ENCODE peak calls at places on chromosomes 12 and 14, in ten cellular contexts. C is adrenal gland, H is esophagus squamous epithelium, T is heart left ventricle, W is ovary, F is right lobe of liver, E is uterus, M is HepG2, R is H1, Q is A549. A is an unnamed sample.

GRCh38 chr12:95977764-95978305 is 18.3 kb downstream of the HAL start:
- DNase-seq in C (no peak), H (no peak), T (no peak), W (no peak), F (no peak), E (no peak), M (no peak), R (no peak), Q (no peak), A (no peak)

GRCh38 chr12:27616356-27617150 is 79.7 kb upstream of the REP15 start:
- DNase-seq in C (no peak), H (no peak), T (no peak), W (no peak), F (no peak), E (no peak), M (no peak), R (no peak), Q (no peak), A (no peak)

GRCh38 chr14:91897121-91897701 is 29.9 kb upstream of the TC2N start:
- DNase-seq in C (no peak), H (no peak), T (peak; percentile 81), W (no peak), F (peak; percentile 82), E (peak; percentile 44), M (no peak), R (no peak), Q (no peak), A (peak; percentile 92)

GRCh38 chr14:77603654-77604270 is 12.7 kb downstream of the SPTLC2 start:
- DNase-seq in C (no peak), H (no peak), T (peak; percentile 48), W (peak; percentile 29), F (no peak), E (peak; percentile 21), M (peak; percentile 24), R (no peak), Q (peak; percentile 56), A (no peak)

GRCh38 chr12:19957578-19957977 is 410.8 kb upstream of the PDE3A start:
- DNase-seq in C (no peak), H (no peak), T (no peak), W (no peak), F (no peak), E (no peak), M (no peak), R (no peak), Q (no peak), A (no peak)

GRCh38 chr12:27866382-27867101 is 86.5 kb upstream of the MANSC4 start:
- DNase-seq in C (no peak), H (no peak), T (no peak), W (no peak), F (no peak), E (no peak), M (no peak), R (no peak), Q (no peak), A (no peak)

GRCh38 chr14:35883677-35884293 is 57.6 kb downstream of the BRMS1L start:
- DNase-seq in C (no peak), H (no peak), T (no peak), W (no peak), F (no peak), E (no peak), M (peak; percentile 50), R (no peak), Q (peak; percentile 10), A (peak; percentile 37)

GRCh38 chr12:121767525-121768016 is 25.9 kb downstream of the RHOF start:
- DNase-seq in C (no peak), H (no peak), T (peak; percentile 84), W (no peak), F (no peak), E (peak; percentile 49), M (no peak), R (no peak), Q (no peak), A (peak; percentile 32)

GRCh38 chr14:36996857-36997590 is 175.4 kb downstream of the SLC25A21 start:
- DNase-seq in C (no peak), H (no peak), T (no peak), W (no peak), F (no peak), E (no peak), M (no peak), R (no peak), Q (no peak), A (no peak)

GRCh38 chr12:96211989-96212388 is 17.8 kb downstream of the ELK3 start:
- DNase-seq in C (no peak), H (no peak), T (no peak), W (no peak), F (no peak), E (peak; percentile 18), M (no peak), R (no peak), Q (no peak), A (no peak)

GRCh38 chr14:75280831-75281690 is 2.4 kb downstream of the FOS start:
- DNase-seq in C (no peak), H (no peak), T (no peak), W (no peak), F (no peak), E (no peak), M (no peak), R (no peak), Q (no peak), A (peak; percentile 72)
- H3K4me3 ChIP-seq in C (peak overlapping the region; percentile 83), H (peak overlapping the region; percentile 92), T (peak overlapping the region; percentile 93), W (peak overlapping the region; percentile 80), F (peak overlapping the region; percentile 58), E (no peak overlapping the region), M (peak overlapping the region; percentile 11), R (peak overlapping the region; percentile 71), Q (no peak overlapping the region), A (no peak overlapping the region)

GRCh38 chr12:46210835-46211439 is 57.9 kb downstream of the SLC38A1 start:
- DNase-seq in C (no peak), H (no peak), T (no peak), W (no peak), F (no peak), E (no peak), M (no peak), R (no peak), Q (no peak), A (no peak)
- H3K27ac ChIP-seq in C (no peak overlapping the region), H (no peak overlapping the region), T (peak overlapping the region; percentile 53), W (no peak overlapping the region), F (no peak overlapping the region), E (peak overlapping the region; percentile 75), M (no peak overlapping the region), R (no peak overlapping the region), Q (no peak overlapping the region), A (peak overlapping the region; percentile 78)

DNA sequence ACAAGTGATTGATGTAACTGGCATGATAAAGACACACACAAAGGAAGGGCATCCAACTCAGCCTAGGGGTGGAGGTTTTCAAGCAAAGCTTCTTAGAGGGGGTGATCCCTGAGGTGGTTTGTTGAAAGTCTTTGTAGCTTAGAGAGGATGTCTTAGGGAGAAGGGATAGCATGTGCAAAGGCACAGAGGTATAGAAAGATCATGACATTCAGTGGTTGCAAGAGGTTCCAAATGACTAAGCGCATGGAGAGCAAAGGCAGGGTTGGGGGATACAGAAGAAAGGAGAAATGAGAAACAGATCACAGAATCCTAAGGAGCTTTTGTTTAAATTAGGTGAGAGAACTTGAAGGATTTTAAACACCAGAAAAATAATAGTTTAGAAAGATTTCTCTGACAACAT is 5.2 kb upstream of the CCT2 start:
- DNase-seq in C (no peak), H (no peak), T (no peak), W (no peak), F (no peak), E (no peak), M (no peak), R (no peak), Q (no peak), A (no peak)
- TF ChIP-seq POLR2A in C (no peak), H (no peak), T (no peak), W (no peak), F (no peak), E (no peak), M (no peak), R (no peak), Q (no peak), A (no peak)

DNA sequence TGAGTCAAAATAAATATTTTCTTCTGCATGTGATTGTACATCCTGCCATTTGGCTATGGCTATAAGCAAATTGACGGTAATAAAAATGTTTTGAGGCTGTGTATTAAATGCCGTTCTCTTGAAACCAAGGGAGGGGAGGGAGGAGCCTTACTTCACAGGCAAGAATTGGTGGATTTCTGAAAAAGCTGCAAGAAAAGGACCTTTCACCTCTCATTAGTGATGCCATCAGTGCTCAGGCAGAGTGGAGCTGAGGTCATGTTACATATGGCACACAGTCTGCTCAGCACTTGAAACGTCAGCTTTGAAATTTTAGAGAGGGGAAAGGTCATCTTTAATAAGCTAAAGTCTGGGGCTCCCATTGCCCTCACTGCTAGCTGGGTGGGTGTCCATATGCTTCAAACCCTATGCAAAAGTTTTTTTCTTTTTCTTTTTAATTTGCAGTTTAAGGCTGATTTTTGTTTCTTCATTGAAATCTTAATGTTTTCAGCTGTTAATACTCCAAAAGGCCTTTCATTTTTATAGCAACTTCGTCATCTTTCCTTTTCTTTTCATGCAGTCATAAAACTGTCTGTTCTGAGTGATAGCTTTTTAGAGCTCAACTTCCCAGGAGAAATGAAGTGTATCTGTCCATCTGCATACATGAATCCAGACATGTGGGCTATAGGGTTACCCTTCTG is 9.8 kb upstream of the SIX1 start:
- DNase-seq in C (no peak), H (no peak), T (no peak), W (no peak), F (no peak), E (no peak), M (peak; percentile 27), R (no peak), Q (no peak), A (no peak)
- H3K4me3 ChIP-seq in C (no peak overlapping the region), H (no peak overlapping the region), T (no peak overlapping the region), W (no peak overlapping the region), F (no peak overlapping the region), E (no peak overlapping the region), M (no peak overlapping the region), R (no peak overlapping the region), Q (no peak overlapping the region), A (no peak overlapping the region)

DNA sequence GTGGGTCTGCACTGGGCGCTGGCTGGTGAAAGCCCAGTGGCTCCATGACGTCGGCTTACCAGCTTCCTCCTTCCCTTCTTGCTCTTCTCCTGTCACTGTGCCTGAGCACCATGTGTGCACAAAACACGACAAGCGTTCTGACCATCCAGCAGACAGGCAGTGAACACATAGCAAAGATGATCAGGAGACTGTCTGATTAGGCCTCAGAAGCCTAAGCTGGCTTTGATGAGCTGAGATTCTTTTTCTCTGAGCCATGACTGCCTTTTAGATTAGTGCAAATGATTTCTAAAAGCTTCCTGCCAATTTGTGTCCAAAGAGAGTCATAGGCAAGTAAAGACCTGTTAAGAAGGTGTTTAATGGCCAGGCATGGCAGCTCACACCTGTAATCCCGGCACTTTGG is 83.1 kb downstream of the AACS start:
- DNase-seq in C (no peak), H (no peak), T (no peak), W (no peak), F (no peak), E (no peak), M (no peak), R (no peak), Q (no peak), A (no peak)
- H3K27ac ChIP-seq in C (no peak overlapping the region), H (no peak overlapping the region), T (no peak overlapping the region), W (no peak overlapping the region), F (no peak overlapping the region), E (no peak overlapping the region), M (no peak overlapping the region), R (no peak overlapping the region), Q (no peak overlapping the region), A (no peak overlapping the region)